ENCODE peak calls at places on chromosomes 7 and 10, in five cellular contexts. M is HepG2, V is GM12878, B is K562, H is H1. O is an unnamed sample.

GRCh38 chr10:120684211-120684610 is 167.0 kb upstream of the WDR11 start:
- DNase-seq in M (no peak), H (no peak), B (no peak), V (no peak), O (no peak)

GRCh38 chr7:40604601-40605438 is 470.0 kb downstream of the SUGCT start:
- DNase-seq in H (peak), M (peak), B (peak), V (no peak), O (peak)

GRCh38 chr7:149454006-149454405 is 6.9 kb downstream of the ZNF777 start:
- DNase-seq in H (no peak), B (no peak), V (no peak), M (no peak), O (no peak)

GRCh38 chr7:133545613-133546012 is 292.7 kb downstream of the EXOC4 start:
- DNase-seq in V (no peak), M (no peak), B (no peak), H (no peak), O (no peak)

GRCh38 chr10:118818621-118819221 is 64.0 kb upstream of the CACUL1 start:
- DNase-seq in H (no peak), V (no peak), M (no peak), B (no peak), O (no peak)

GRCh38 chr7:43123457-43123856 is 11.0 kb downstream of the HECW1 start:
- DNase-seq in B (no peak), H (no peak), V (no peak), M (no peak), O (no peak)

GRCh38 chr10:5508786-5509185 is 9.4 kb upstream of the CALML5 start:
- DNase-seq in V (no peak), M (no peak), B (no peak), H (no peak), O (no peak)

GRCh38 chr10:24451325-24451820 is 242.4 kb downstream of the KIAA1217 start:
- DNase-seq in H (no peak), B (no peak), V (no peak), M (no peak), O (peak)

GRCh38 chr10:120115959-120116358 is 223.4 kb downstream of the SEC23IP start:
- DNase-seq in M (no peak), H (no peak), V (no peak), B (no peak), O (no peak)

GRCh38 chr10:32155075-32155516 is 98.9 kb upstream of the KIF5B start:
- DNase-seq in M (no peak), H (no peak), B (no peak), V (no peak), O (no peak)

GRCh38 chr10:72276421-72277339 is 3.0 kb downstream of the DDIT4 start:
- DNase-seq in B (no peak), M (peak), V (no peak), H (no peak), O (peak)

GRCh38 chr10:111233439-111233838 is 156.6 kb downstream of the ADRA2A start:
- DNase-seq in H (no peak), B (no peak), M (no peak), V (no peak), O (peak)

GRCh38 chr10:122460891-122461293 is 461 bp upstream of the HTRA1 start:
- DNase-seq in H (no peak), B (no peak), V (no peak), M (no peak), O (no peak)

GRCh38 chr10:11048707-11049296 is 31.1 kb downstream of the CELF2 start:
- DNase-seq in B (no peak), V (no peak), H (no peak), M (no peak), O (no peak)

GRCh38 chr7:27774717-27775328 is 34.9 kb downstream of the TAX1BP1 start:
- DNase-seq in H (no peak), B (peak), M (peak), V (no peak), O (peak)

GRCh38 chr10:24483701-24484100 is 240.0 kb downstream of the ARHGAP21 start:
- DNase-seq in V (no peak), M (no peak), B (no peak), H (no peak), O (peak)

GRCh38 chr7:40709077-40709964 is 574.5 kb downstream of the SUGCT start:
- DNase-seq in H (no peak), B (no peak), M (no peak), V (no peak), O (no peak)

GRCh38 chr7:135192914-135193536 is 18.3 kb downstream of the WDR91 start:
- DNase-seq in B (no peak), H (no peak), M (no peak), V (no peak), O (no peak)

GRCh38 chr7:135189961-135190360 is 19.5 kb upstream of the CYREN start:
- DNase-seq in M (no peak), B (no peak), V (no peak), H (no peak), O (no peak)

GRCh38 chr7:135188298-135188984 is 17.9 kb upstream of the CYREN start:
- DNase-seq in B (no peak), V (no peak), M (no peak), H (no peak), O (no peak)

GRCh38 chr7:135189221-135189662 is 18.7 kb upstream of the CYREN start:
- DNase-seq in V (no peak), H (no peak), B (no peak), M (no peak), O (no peak)

DNA sequence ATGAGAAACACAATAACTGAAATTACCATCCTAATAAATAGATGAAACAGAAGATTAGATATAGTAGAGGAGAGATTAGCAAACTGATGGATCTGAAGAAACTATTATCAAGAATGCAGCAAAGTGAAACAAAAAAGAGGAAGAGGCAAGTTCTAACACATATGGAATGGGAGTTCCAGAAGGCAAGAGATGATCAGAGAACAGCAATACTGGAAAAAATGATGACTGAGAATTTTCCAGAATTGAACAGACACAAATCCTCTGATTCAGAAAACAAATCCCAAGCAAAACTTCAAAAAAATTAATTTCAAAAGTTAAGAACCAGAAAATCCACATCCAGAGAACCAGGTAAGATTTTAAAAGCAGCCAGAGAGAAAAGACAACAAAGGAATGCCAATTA is 20.2 kb upstream of the CYREN start:
- DNase-seq in H (no peak), M (no peak), V (no peak), B (no peak), O (no peak)
- TF ChIP-seq CREB1 in H (no peak), M (no peak), V (no peak), B (no peak), O (no peak)

GRCh38 chr7:132117181-132117580 is 459.1 kb downstream of the PLXNA4 start:
- DNase-seq in V (no peak), B (peak), M (no peak), H (no peak), O (no peak)
- H3K4me2 ChIP-seq in V (no peak), B (no peak), M (no peak), H (no peak), O (no peak)

GRCh38 chr7:107284911-107285479 is 116.2 kb downstream of the HBP1 start:
- DNase-seq in V (no peak), H (no peak), M (no peak), B (no peak), O (no peak)
- TF ChIP-seq CREB1 in V (no peak), H (no peak), M (no peak), B (no peak), O (no peak)

GRCh38 chr10:117541909-117542705 is 439 bp upstream of the EMX2 start:
- DNase-seq in M (no peak), V (no peak), H (peak), B (peak), O (peak)

GRCh38 chr10:117543999-117544728 is 1.6 kb downstream of the EMX2 start:
- DNase-seq in H (no peak), M (no peak), V (no peak), B (no peak), O (peak)

GRCh38 chr10:117542706-117543244 is at the start of gene EMX2:
- DNase-seq in H (no peak), B (no peak), V (no peak), M (no peak), O (peak)

GRCh38 chr10:117544729-117545140 is 2.2 kb downstream of the EMX2 start:
- DNase-seq in V (no peak), H (no peak), M (no peak), B (no peak), O (peak)

DNA sequence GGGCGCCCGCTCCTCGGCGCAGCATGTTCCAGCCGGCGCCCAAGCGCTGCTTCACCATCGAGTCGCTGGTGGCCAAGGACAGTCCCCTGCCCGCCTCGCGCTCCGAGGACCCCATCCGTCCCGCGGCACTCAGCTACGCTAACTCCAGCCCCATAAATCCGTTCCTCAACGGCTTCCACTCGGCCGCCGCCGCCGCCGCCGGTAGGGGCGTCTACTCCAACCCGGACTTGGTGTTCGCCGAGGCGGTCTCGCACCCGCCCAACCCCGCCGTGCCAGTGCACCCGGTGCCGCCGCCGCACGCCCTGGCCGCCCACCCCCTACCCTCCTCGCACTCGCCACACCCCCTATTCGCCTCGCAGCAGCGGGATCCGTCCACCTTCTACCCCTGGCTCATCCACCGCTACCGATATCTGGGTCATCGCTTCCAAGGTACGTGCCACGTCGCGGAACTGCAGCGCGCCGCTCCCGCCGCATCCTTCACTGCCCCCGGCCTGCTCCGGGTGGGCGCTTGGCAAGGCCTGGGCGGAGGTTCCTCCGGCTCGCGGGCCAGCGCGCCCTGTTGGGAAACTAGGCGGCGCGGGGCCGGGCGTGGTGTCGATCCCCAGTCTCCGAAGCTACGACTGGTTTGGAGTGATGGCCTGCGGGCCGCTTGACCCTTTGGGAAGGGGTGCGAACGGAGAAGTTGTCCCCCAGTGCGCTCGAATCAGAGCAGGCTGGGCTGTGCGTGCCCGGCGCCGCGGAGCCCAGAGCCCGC is 876 bp downstream of the EMX2 start:
- DNase-seq in V (no peak), H (peak), M (no peak), B (no peak), O (peak)
- H3K4me2 ChIP-seq in V (no peak), H (peak), M (no peak), B (no peak), O (peak)

GRCh38 chr7:114415054-114415997 is 711 bp downstream of the FOXP2 start:
- DNase-seq in H (no peak), B (no peak), M (no peak), V (no peak), O (no peak)
- TF ChIP-seq CREB1 in H (no peak), B (no peak), M (no peak), V (no peak), O (no peak)

GRCh38 chr10:60123172-60123571 is 216.8 kb upstream of the CCDC6 start:
- DNase-seq in V (no peak), B (no peak), M (no peak), H (no peak), O (no peak)
- H3K4me2 ChIP-seq in V (no peak), B (no peak), M (no peak), H (no peak), O (no peak)

GRCh38 chr7:137873524-137873923 is 26.8 kb upstream of the DGKI start:
- DNase-seq in V (no peak), H (no peak), B (no peak), M (no peak), O (no peak)
- TF ChIP-seq CREB1 in V (no peak), H (no peak), B (no peak), M (no peak), O (no peak)

O was measured in GM23338.